ENCODE peak calls at places on chromosomes 5 and 9, in seven cellular contexts. F is AG10803; Q is tibial artery; U is WTC11; T is activated CD8-positive, alpha-beta memory T cell treated with anti-CD3 and anti-CD28 coated beads, Interleukin-2, amount 50 U/mL, for 4 hours; I is stromal cell of bone marrow; A is EL. V is an unnamed sample.

GRCh38 chr9:15205632-15206243 is 101.3 kb downstream of the TTC39B start:
- DNase-seq in A (no peak), T (no peak), Q (no peak), I (no peak), F (no peak), U (no peak), V (no peak)

GRCh38 chr5:132822650-132823480 is 7.6 kb downstream of the SHROOM1 start:
- DNase-seq in A (no peak), F (no peak), Q (no peak), T (no peak), U (peak; percentile 87), I (no peak), V (no peak)

GRCh38 chr5:133738271-133738670 is 125.9 kb upstream of the FSTL4 start:
- DNase-seq in Q (no peak), A (no peak), I (no peak), T (no peak), U (no peak), F (no peak), V (no peak)

GRCh38 chr9:127106493-127106855 is 16.0 kb downstream of the ANGPTL2 start:
- DNase-seq in Q (no peak), I (no peak), F (no peak), A (no peak), T (no peak), U (no peak), V (no peak)

GRCh38 chr9:125911861-125912260 is 164.7 kb downstream of the PBX3 start:
- DNase-seq in U (no peak), T (no peak), A (peak; percentile 46), I (no peak), Q (no peak), F (no peak), V (no peak)

GRCh38 chr9:70494221-70494620 is 79.8 kb upstream of the KLF9 start:
- DNase-seq in U (no peak), F (no peak), T (no peak), A (no peak), I (no peak), Q (no peak), V (peak; percentile 53)

GRCh38 chr5:126718246-126718868 is 58.6 kb upstream of the LMNB1 start:
- DNase-seq in T (no peak), U (peak; percentile 38), I (no peak), A (peak; percentile 8), Q (no peak), F (no peak), V (no peak)

GRCh38 chr9:21294325-21294724 is 10.8 kb downstream of the IFNA5 start:
- DNase-seq in I (no peak), F (no peak), T (no peak), Q (no peak), U (no peak), A (peak; percentile 13), V (no peak)

GRCh38 chr9:86239053-86239770 is 20.2 kb downstream of the C9orf153 start:
- DNase-seq in U (no peak), I (peak; percentile 3), Q (no peak), F (no peak), T (no peak), A (no peak), V (no peak)

GRCh38 chr5:78526049-78526525 is 122.5 kb downstream of the LHFPL2 start:
- DNase-seq in Q (no peak), T (no peak), I (peak; percentile 92), U (no peak), A (peak; percentile 61), F (peak; percentile 85), V (no peak)

GRCh38 chr9:124698265-124698664 is 72.8 kb downstream of the NR6A1 start:
- DNase-seq in T (no peak), F (peak; percentile 23), I (no peak), Q (no peak), U (no peak), A (peak; percentile 79), V (no peak)

GRCh38 chr9:69672828-69673640 is 863 bp upstream of the APBA1 start:
- DNase-seq in T (peak; percentile 65), Q (peak; percentile 89), I (peak; percentile 73), F (peak; percentile 84), A (peak; percentile 92), U (peak; percentile 93), V (peak; percentile 87)

GRCh38 chr9:110830495-110830894 is 161.9 kb downstream of the MUSK start:
- DNase-seq in F (no peak), Q (no peak), A (no peak), U (no peak), I (no peak), T (no peak), V (no peak)

GRCh38 chr5:980941-981340 is 27.7 kb upstream of the NKD2 start:
- DNase-seq in T (no peak), Q (no peak), A (no peak), U (no peak), I (no peak), F (peak; percentile 55), V (no peak)

GRCh38 chr5:124860271-124860670 is 113.8 kb upstream of the ZNF608 start:
- DNase-seq in T (no peak), Q (no peak), U (no peak), F (no peak), A (peak; percentile 37), I (no peak), V (no peak)

GRCh38 chr9:113593682-113594281 is 130.3 kb downstream of the RGS3 start:
- DNase-seq in Q (peak; percentile 99), U (peak; percentile 93), T (no peak), A (peak; percentile 99), F (peak; percentile 98), I (peak; percentile 99), V (peak; percentile 99)

GRCh38 chr5:132411382-132411925 is 41.9 kb downstream of the SLC22A5 start:
- DNase-seq in Q (no peak), F (no peak), T (no peak), A (no peak), I (no peak), U (no peak), V (peak; percentile 77)

GRCh38 chr9:17631396-17631795 is 52.5 kb downstream of the SH3GL2 start:
- DNase-seq in T (no peak), U (no peak), I (no peak), Q (no peak), A (peak; percentile 62), F (no peak), V (no peak)

GRCh38 chr5:134503088-134503936 is 22.2 kb upstream of the JADE2 start:
- DNase-seq in Q (peak; percentile 87), T (peak; percentile 54), U (peak; percentile 27), A (peak; percentile 99), I (peak; percentile 99), F (peak; percentile 97), V (peak; percentile 91)

GRCh38 chr5:149667084-149667826 is 62.9 kb upstream of the PPARGC1B start:
- DNase-seq in Q (peak; percentile 23), F (no peak), I (no peak), U (peak; percentile 44), A (peak; percentile 42), T (peak; percentile 16), V (no peak)

GRCh38 chr5:155834271-155834975 is 492.5 kb upstream of the SGCD start:
- DNase-seq in A (no peak), Q (no peak), F (no peak), T (no peak), U (no peak), I (no peak), V (no peak)

GRCh38 chr5:137034764-137035479 is 464.2 kb downstream of the SPOCK1 start:
- DNase-seq in T (no peak), A (no peak), Q (no peak), F (no peak), U (no peak), I (no peak), V (no peak)

GRCh38 chr9:18238254-18238653 is 235.7 kb upstream of the ADAMTSL1 start:
- DNase-seq in U (no peak), Q (no peak), T (no peak), I (peak; percentile 48), F (peak; percentile 61), A (peak; percentile 83), V (no peak)

GRCh38 chr9:135275163-135275925 is 187.9 kb downstream of the OLFM1 start:
- DNase-seq in F (no peak), A (no peak), I (no peak), U (no peak), T (no peak), Q (no peak), V (no peak)

GRCh38 chr5:8981496-8981895 is 564.4 kb downstream of the SEMA5A start:
- DNase-seq in U (no peak), I (peak; percentile 45), Q (no peak), T (no peak), F (peak; percentile 15), A (peak; percentile 29), V (no peak)

GRCh38 chr9:95508968-95509850 is 7.6 kb downstream of the PTCH1 start:
- DNase-seq in I (peak; percentile 86), A (peak; percentile 88), T (peak; percentile 72), U (peak; percentile 87), F (peak; percentile 85), Q (peak; percentile 94), V (peak; percentile 92)

V was measured in coronary artery.